ENCODE peak calls at places on chromosomes 1 and 21, in six cellular contexts. U, B, I, X, C and N are unnamed samples.
A peak's percentile ranks its signal among the peaks of the same experiment; 100 is the strongest.

GRCh38 chr1:119358661-119359060 is 9.9 kb upstream of the HAO2 start:
- DNase-seq in U (no peak), B (no peak), I (no peak), X (no peak), C (no peak), N (no peak)

GRCh38 chr1:178434360-178434759 is 62.4 kb downstream of the CLEC20A start:
- DNase-seq in U (no peak), B (no peak), I (no peak), X (no peak), C (no peak), N (no peak)

GRCh38 chr1:187383366-187383765 is 554.6 kb downstream of the PLA2G4A start:
- DNase-seq in U (no peak), B (no peak), I (no peak), X (no peak), C (no peak), N (no peak)

GRCh38 chr1:22639286-22639685 is 2.9 kb downstream of the C1QA start:
- DNase-seq in U (no peak), B (peak; percentile 62), I (peak; percentile 31), X (no peak), C (peak; percentile 27), N (peak; percentile 11)

GRCh38 chr1:203299180-203299579 is 6.1 kb upstream of the BTG2 start:
- DNase-seq in U (no peak), B (no peak), I (no peak), X (no peak), C (no peak), N (no peak)

GRCh38 chr1:84008631-84009030 is 9.7 kb upstream of the TTLL7 start:
- DNase-seq in U (no peak), B (no peak), I (no peak), X (no peak), C (no peak), N (no peak)

GRCh38 chr1:219555031-219555667 is 57.8 kb downstream of the ZC3H11B start:
- DNase-seq in U (peak; percentile 42), B (peak; percentile 91), I (no peak), X (no peak), C (no peak), N (no peak)

GRCh38 chr1:83102630-83103071 is 896.3 kb downstream of the TTLL7 start:
- DNase-seq in U (no peak), B (peak; percentile 72), I (no peak), X (no peak), C (no peak), N (peak; percentile 74)

GRCh38 chr1:118618618-118619340 is 369.4 kb downstream of the TBX15 start:
- DNase-seq in U (no peak), B (no peak), I (no peak), X (no peak), C (no peak), N (no peak)

GRCh38 chr1:245337829-245338484 is 183.2 kb downstream of the KIF26B start:
- DNase-seq in U (no peak), B (no peak), I (no peak), X (peak; percentile 27), C (no peak), N (peak; percentile 30)

GRCh38 chr1:109371271-109371739 is 26.4 kb downstream of the SORT1 start:
- DNase-seq in U (peak; percentile 41), B (peak; percentile 81), I (no peak), X (peak; percentile 22), C (no peak), N (no peak)

GRCh38 chr1:201501144-201501543 is 5.8 kb downstream of the CSRP1 start:
- DNase-seq in U (no peak), B (peak; percentile 91), I (no peak), X (no peak), C (no peak), N (no peak)

GRCh38 chr21:42523941-42524340 is 10.3 kb downstream of the SLC37A1 start:
- DNase-seq in U (no peak), B (no peak), I (no peak), X (no peak), C (no peak), N (no peak)

GRCh38 chr1:248611883-248612282 is 14.4 kb upstream of the OR2T10 start:
- DNase-seq in U (no peak), B (no peak), I (no peak), X (no peak), C (no peak), N (no peak)

GRCh38 chr1:82932727-82933126 is 1066.2 kb downstream of the TTLL7 start:
- DNase-seq in U (no peak), B (no peak), I (no peak), X (no peak), C (no peak), N (no peak)

GRCh38 chr1:160830321-160831153 is 32.1 kb downstream of the CD244 start:
- DNase-seq in U (no peak), B (peak; percentile 28), I (no peak), X (peak; percentile 21), C (no peak), N (no peak)

GRCh38 chr1:241229216-241229615 is 127.8 kb downstream of the RGS7 start:
- DNase-seq in U (no peak), B (no peak), I (no peak), X (no peak), C (no peak), N (no peak)

GRCh38 chr21:44982558-44983244 is 42.9 kb downstream of the SLX9 start:
- DNase-seq in U (no peak), B (peak; percentile 69), I (no peak), X (peak; percentile 56), C (peak; percentile 46), N (no peak)

GRCh38 chr1:164380893-164381292 is 178.1 kb upstream of the PBX1 start:
- DNase-seq in U (no peak), B (peak; percentile 85), I (no peak), X (no peak), C (no peak), N (peak; percentile 17)

GRCh38 chr1:12594966-12595838 is 22.8 kb downstream of the DHRS3 start:
- DNase-seq in U (peak; percentile 43), B (peak; percentile 83), I (no peak), X (peak; percentile 71), C (peak; percentile 80), N (no peak)

GRCh38 chr1:27488523-27489138 is 1.3 kb downstream of the WASF2 start:
- DNase-seq in U (no peak), B (peak; percentile 46), I (no peak), X (no peak), C (no peak), N (no peak)

GRCh38 chr1:219670426-219671149 is 57.7 kb upstream of the ZC3H11B start:
- DNase-seq in U (no peak), B (peak; percentile 76), I (no peak), X (peak; percentile 90), C (peak; percentile 75), N (no peak)

GRCh38 chr1:33876970-33877680 is 13.2 kb downstream of the HMGB4 start:
- DNase-seq in U (no peak), B (peak; percentile 95), I (peak; percentile 76), X (peak; percentile 23), C (peak; percentile 28), N (peak; percentile 68)

GRCh38 chr1:183029591-183030000 is 6.4 kb downstream of the LAMC1 start:
- DNase-seq in U (peak; percentile 69), B (peak; percentile 89), I (no peak), X (no peak), C (no peak), N (no peak)

DNA sequence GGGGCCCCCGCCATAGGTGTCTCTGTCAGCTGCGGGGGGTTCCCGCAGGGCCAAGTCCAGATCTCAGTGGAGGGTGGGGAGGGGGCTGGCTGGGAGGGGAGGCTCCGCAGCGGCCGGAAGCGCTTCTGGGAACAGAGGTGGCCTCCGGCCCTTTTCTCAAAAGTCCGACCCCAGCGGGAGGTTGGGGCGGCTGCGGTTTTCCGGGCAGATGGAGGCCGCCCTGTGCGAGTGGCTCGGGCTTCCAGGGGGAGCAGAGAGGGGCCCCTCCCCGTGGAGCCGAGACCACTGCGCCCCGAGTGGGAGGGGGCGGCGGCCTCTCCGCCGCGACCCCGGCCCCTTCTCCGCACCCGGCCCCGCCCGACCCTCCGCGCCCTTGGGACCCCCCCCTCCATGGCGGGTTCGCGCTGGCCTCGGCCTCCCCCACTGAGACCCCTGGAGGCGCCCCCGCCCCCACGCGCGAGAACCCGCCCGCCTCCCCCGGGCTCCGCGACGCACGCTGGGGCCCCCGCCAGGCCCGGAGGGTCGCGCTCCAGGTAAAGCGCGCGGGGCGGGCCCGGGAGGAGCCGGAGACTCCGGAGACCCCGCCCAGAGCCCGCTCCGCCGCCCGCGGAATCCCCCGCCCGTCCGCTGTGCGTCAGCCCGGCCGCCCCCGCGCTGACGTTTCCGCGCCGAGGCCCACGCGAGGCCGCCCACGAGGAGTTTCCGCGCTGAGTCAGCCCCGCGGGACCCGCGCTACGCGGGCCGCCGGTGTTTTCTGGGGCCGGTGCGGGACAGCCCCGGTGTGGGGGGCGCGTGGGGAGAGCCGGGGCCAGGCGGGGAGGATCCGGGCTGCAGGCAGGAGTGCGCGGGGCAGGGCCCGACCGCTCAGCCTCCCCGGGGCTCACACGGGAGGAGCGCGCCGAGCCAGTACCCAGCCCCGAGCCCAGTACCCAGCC is 5.2 kb downstream of the TNFRSF18 start:
- DNase-seq in U (no peak), B (peak; percentile 44), I (no peak), X (peak; percentile 70), C (peak; percentile 44), N (no peak)
- H3K4me3 ChIP-seq in U (peak overlapping the region; percentile 27), B (no peak overlapping the region), I (peak overlapping the region; percentile 48), X (peak overlapping the region; percentile 45), C (peak overlapping the region; percentile 65), N (peak overlapping the region; percentile 11)

DNA sequence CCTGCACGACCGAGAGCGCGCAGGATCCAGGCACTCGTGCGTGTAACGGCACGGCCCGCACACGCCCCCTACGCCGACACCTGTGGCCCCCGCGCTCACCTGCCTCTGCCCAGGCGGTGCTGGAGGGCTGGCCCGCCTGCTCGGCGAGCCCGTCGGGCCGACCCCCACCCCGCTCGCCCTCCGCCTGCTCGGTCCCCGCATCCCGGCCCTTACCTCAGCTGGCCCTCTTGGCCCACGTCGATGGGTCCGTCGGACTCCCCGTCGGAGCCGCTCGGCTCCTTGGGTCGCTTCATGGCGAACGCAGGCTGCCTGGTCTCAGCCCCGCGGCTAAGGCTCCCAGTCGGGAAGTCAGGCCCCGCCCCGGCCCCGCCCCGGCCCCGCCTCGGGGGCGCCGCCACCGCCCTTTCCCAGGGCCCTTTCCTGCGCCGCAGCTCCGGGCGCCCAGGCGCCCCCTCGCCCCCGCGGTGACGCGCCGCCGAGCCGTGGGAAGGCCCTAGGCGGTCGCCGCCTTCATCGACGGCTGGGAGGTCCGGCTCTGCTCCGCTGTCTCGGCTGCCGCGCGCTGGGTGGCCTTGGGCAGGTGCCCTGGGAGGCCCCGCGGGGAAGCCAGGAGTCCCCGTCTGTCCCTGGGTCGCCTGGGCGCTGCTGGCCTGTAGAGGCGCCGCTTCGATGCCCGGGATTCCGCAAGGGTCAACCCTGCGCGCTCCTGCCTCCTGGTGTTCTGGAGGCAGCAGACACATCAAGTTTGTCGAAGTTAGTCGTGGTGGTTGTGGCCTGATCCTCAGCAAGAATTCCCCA is at the start of gene HEYL:
- DNase-seq in U (no peak), B (peak; percentile 32), I (no peak), X (peak; percentile 81), C (peak; percentile 85), N (no peak)
- TF ChIP-seq CTCF in U (peak; percentile 47), B (peak; percentile 35), I (peak; percentile 35), X (peak; percentile 36), C (peak; percentile 54), N (peak; percentile 29)

GRCh38 chr1:1055841-1056736 is 18.0 kb downstream of the RNF223 start:
- DNase-seq in U (no peak), B (no peak), I (no peak), X (no peak), C (no peak), N (no peak)
- H3K4me3 ChIP-seq in U (no peak overlapping the region), B (no peak overlapping the region), I (no peak overlapping the region), X (no peak overlapping the region), C (no peak overlapping the region), N (no peak overlapping the region)

DNA sequence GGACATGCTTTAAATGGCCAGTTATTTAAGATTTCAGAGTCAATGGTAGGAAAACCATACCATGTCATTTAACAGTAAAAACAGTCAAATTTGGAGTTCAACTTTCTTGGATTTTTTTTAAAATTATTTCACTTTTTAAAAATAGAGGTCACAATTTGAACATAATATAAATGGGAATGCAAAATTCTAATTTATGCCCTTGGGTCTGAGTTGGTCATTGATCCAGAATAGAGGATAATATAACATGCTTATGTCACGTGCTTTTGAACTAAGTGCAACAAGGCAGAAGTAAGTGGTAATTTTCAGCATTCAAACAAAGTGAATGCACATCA is 113.1 kb upstream of the SLC35F3 start:
- DNase-seq in U (no peak), B (no peak), I (no peak), X (no peak), C (no peak), N (no peak)
- TF ChIP-seq CTCF in U (no peak), B (no peak), I (no peak), X (no peak), C (no peak), N (no peak)